ENCODE peak calls at places on chromosomes 2 and 18, in nine cellular contexts. One of them, this sample, is unnamed.

GRCh38 chr18:61651145-61651879 is 241.5 kb downstream of the RNF152 start:
- DNase-seq in GM23248: no peak
- DNase-seq in AG20443: no peak
- DNase-seq in lung: no peak
- DNase-seq in nephron progenitor cell: no peak
- DNase-seq in Ammon's horn: no peak
- DNase-seq in stimulated activated CD4-positive, alpha-beta T cell treated with anti-CD3 and anti-CD28 coated beads, Interleukin-1b, Interleukin-23, amount 100 ng/mL, for 24 hours: no peak
- DNase-seq in A172: no peak
- DNase-seq in CD8-positive, alpha-beta memory T cell: no peak
- DNase-seq in this sample: no peak

GRCh38 chr2:156864753-156865152 is 392.8 kb upstream of the GALNT5 start:
- DNase-seq in GM23248: no peak
- DNase-seq in AG20443: no peak
- DNase-seq in lung: no peak
- DNase-seq in nephron progenitor cell: no peak
- DNase-seq in Ammon's horn: no peak
- DNase-seq in stimulated activated CD4-positive, alpha-beta T cell treated with anti-CD3 and anti-CD28 coated beads, Interleukin-1b, Interleukin-23, amount 100 ng/mL, for 24 hours: no peak
- DNase-seq in A172: no peak
- DNase-seq in CD8-positive, alpha-beta memory T cell: no peak
- DNase-seq in this sample: no peak

GRCh38 chr2:152098798-152099654 is at the start of gene CACNB4:
- DNase-seq in GM23248: peak
- DNase-seq in AG20443: peak
- DNase-seq in lung: no peak
- DNase-seq in nephron progenitor cell: peak
- DNase-seq in Ammon's horn: peak
- DNase-seq in stimulated activated CD4-positive, alpha-beta T cell treated with anti-CD3 and anti-CD28 coated beads, Interleukin-1b, Interleukin-23, amount 100 ng/mL, for 24 hours: no peak
- DNase-seq in A172: peak
- DNase-seq in CD8-positive, alpha-beta memory T cell: no peak
- DNase-seq in this sample: peak

GRCh38 chr2:234625626-234626253 is 128.9 kb upstream of the ARL4C start:
- DNase-seq in GM23248: no peak
- DNase-seq in AG20443: no peak
- DNase-seq in lung: no peak
- DNase-seq in nephron progenitor cell: no peak
- DNase-seq in Ammon's horn: no peak
- DNase-seq in stimulated activated CD4-positive, alpha-beta T cell treated with anti-CD3 and anti-CD28 coated beads, Interleukin-1b, Interleukin-23, amount 100 ng/mL, for 24 hours: no peak
- DNase-seq in A172: no peak
- DNase-seq in CD8-positive, alpha-beta memory T cell: no peak
- DNase-seq in this sample: no peak

GRCh38 chr2:102792538-102793208 is 30.8 kb downstream of the TMEM182 start:
- DNase-seq in GM23248: no peak
- DNase-seq in AG20443: no peak
- DNase-seq in lung: no peak
- DNase-seq in nephron progenitor cell: no peak
- DNase-seq in Ammon's horn: no peak
- DNase-seq in stimulated activated CD4-positive, alpha-beta T cell treated with anti-CD3 and anti-CD28 coated beads, Interleukin-1b, Interleukin-23, amount 100 ng/mL, for 24 hours: no peak
- DNase-seq in A172: no peak
- DNase-seq in CD8-positive, alpha-beta memory T cell: no peak
- DNase-seq in this sample: no peak

GRCh38 chr2:227597993-227598392 is 700 bp upstream of the SCYGR2 start:
- DNase-seq in GM23248: no peak
- DNase-seq in AG20443: no peak
- DNase-seq in lung: no peak
- DNase-seq in nephron progenitor cell: no peak
- DNase-seq in Ammon's horn: no peak
- DNase-seq in stimulated activated CD4-positive, alpha-beta T cell treated with anti-CD3 and anti-CD28 coated beads, Interleukin-1b, Interleukin-23, amount 100 ng/mL, for 24 hours: no peak
- DNase-seq in A172: peak
- DNase-seq in CD8-positive, alpha-beta memory T cell: no peak
- DNase-seq in this sample: no peak

GRCh38 chr18:24560511-24560981 is 100.1 kb downstream of the HRH4 start:
- DNase-seq in GM23248: no peak
- DNase-seq in AG20443: no peak
- DNase-seq in lung: peak
- DNase-seq in nephron progenitor cell: peak
- DNase-seq in Ammon's horn: no peak
- DNase-seq in stimulated activated CD4-positive, alpha-beta T cell treated with anti-CD3 and anti-CD28 coated beads, Interleukin-1b, Interleukin-23, amount 100 ng/mL, for 24 hours: no peak
- DNase-seq in A172: peak
- DNase-seq in CD8-positive, alpha-beta memory T cell: no peak
- DNase-seq in this sample: no peak

GRCh38 chr2:120020554-120020953 is 7.7 kb downstream of the EPB41L5 start:
- DNase-seq in GM23248: no peak
- DNase-seq in AG20443: no peak
- DNase-seq in lung: no peak
- DNase-seq in nephron progenitor cell: no peak
- DNase-seq in Ammon's horn: no peak
- DNase-seq in stimulated activated CD4-positive, alpha-beta T cell treated with anti-CD3 and anti-CD28 coated beads, Interleukin-1b, Interleukin-23, amount 100 ng/mL, for 24 hours: no peak
- DNase-seq in A172: no peak
- DNase-seq in CD8-positive, alpha-beta memory T cell: no peak
- DNase-seq in this sample: no peak

GRCh38 chr2:200483729-200484198 is 26.1 kb downstream of the KCTD18 start:
- DNase-seq in GM23248: peak
- DNase-seq in AG20443: peak
- DNase-seq in lung: peak
- DNase-seq in nephron progenitor cell: peak
- DNase-seq in Ammon's horn: no peak
- DNase-seq in stimulated activated CD4-positive, alpha-beta T cell treated with anti-CD3 and anti-CD28 coated beads, Interleukin-1b, Interleukin-23, amount 100 ng/mL, for 24 hours: no peak
- DNase-seq in A172: peak
- DNase-seq in CD8-positive, alpha-beta memory T cell: no peak
- DNase-seq in this sample: no peak

GRCh38 chr2:23036683-23037082 is 348.3 kb upstream of the KLHL29 start:
- DNase-seq in GM23248: no peak
- DNase-seq in AG20443: no peak
- DNase-seq in lung: no peak
- DNase-seq in nephron progenitor cell: no peak
- DNase-seq in Ammon's horn: no peak
- DNase-seq in stimulated activated CD4-positive, alpha-beta T cell treated with anti-CD3 and anti-CD28 coated beads, Interleukin-1b, Interleukin-23, amount 100 ng/mL, for 24 hours: no peak
- DNase-seq in A172: no peak
- DNase-seq in CD8-positive, alpha-beta memory T cell: no peak
- DNase-seq in this sample: no peak

GRCh38 chr2:239876241-239876947 is 148.7 kb downstream of the NDUFA10 start:
- DNase-seq in GM23248: no peak
- DNase-seq in AG20443: no peak
- DNase-seq in lung: peak
- DNase-seq in nephron progenitor cell: no peak
- DNase-seq in Ammon's horn: no peak
- DNase-seq in stimulated activated CD4-positive, alpha-beta T cell treated with anti-CD3 and anti-CD28 coated beads, Interleukin-1b, Interleukin-23, amount 100 ng/mL, for 24 hours: no peak
- DNase-seq in A172: no peak
- DNase-seq in CD8-positive, alpha-beta memory T cell: no peak
- DNase-seq in this sample: no peak

GRCh38 chr2:102446936-102447335 is 24.0 kb downstream of the IL18RAP start:
- DNase-seq in GM23248: no peak
- DNase-seq in AG20443: no peak
- DNase-seq in lung: no peak
- DNase-seq in nephron progenitor cell: no peak
- DNase-seq in Ammon's horn: no peak
- DNase-seq in stimulated activated CD4-positive, alpha-beta T cell treated with anti-CD3 and anti-CD28 coated beads, Interleukin-1b, Interleukin-23, amount 100 ng/mL, for 24 hours: no peak
- DNase-seq in A172: no peak
- DNase-seq in CD8-positive, alpha-beta memory T cell: no peak
- DNase-seq in this sample: no peak

GRCh38 chr18:5851998-5852397 is 43.3 kb downstream of the TMEM200C start:
- DNase-seq in GM23248: peak
- DNase-seq in AG20443: no peak
- DNase-seq in lung: no peak
- DNase-seq in nephron progenitor cell: no peak
- DNase-seq in Ammon's horn: no peak
- DNase-seq in stimulated activated CD4-positive, alpha-beta T cell treated with anti-CD3 and anti-CD28 coated beads, Interleukin-1b, Interleukin-23, amount 100 ng/mL, for 24 hours: no peak
- DNase-seq in A172: no peak
- DNase-seq in CD8-positive, alpha-beta memory T cell: no peak
- DNase-seq in this sample: no peak

GRCh38 chr2:148358375-148358774 is 286.2 kb upstream of the EPC2 start:
- DNase-seq in GM23248: no peak
- DNase-seq in AG20443: no peak
- DNase-seq in lung: no peak
- DNase-seq in nephron progenitor cell: no peak
- DNase-seq in Ammon's horn: no peak
- DNase-seq in stimulated activated CD4-positive, alpha-beta T cell treated with anti-CD3 and anti-CD28 coated beads, Interleukin-1b, Interleukin-23, amount 100 ng/mL, for 24 hours: no peak
- DNase-seq in A172: no peak
- DNase-seq in CD8-positive, alpha-beta memory T cell: no peak
- DNase-seq in this sample: no peak

GRCh38 chr2:46669996-46670793 is 190.8 kb downstream of the TMEM247 start:
- DNase-seq in GM23248: peak
- DNase-seq in AG20443: peak
- DNase-seq in lung: no peak
- DNase-seq in nephron progenitor cell: no peak
- DNase-seq in Ammon's horn: no peak
- DNase-seq in stimulated activated CD4-positive, alpha-beta T cell treated with anti-CD3 and anti-CD28 coated beads, Interleukin-1b, Interleukin-23, amount 100 ng/mL, for 24 hours: no peak
- DNase-seq in A172: peak
- DNase-seq in CD8-positive, alpha-beta memory T cell: no peak
- DNase-seq in this sample: no peak

GRCh38 chr2:38905251-38905650 is 15.6 kb downstream of the ARHGEF33 start:
- DNase-seq in GM23248: no peak
- DNase-seq in AG20443: no peak
- DNase-seq in lung: no peak
- DNase-seq in nephron progenitor cell: no peak
- DNase-seq in Ammon's horn: no peak
- DNase-seq in stimulated activated CD4-positive, alpha-beta T cell treated with anti-CD3 and anti-CD28 coated beads, Interleukin-1b, Interleukin-23, amount 100 ng/mL, for 24 hours: no peak
- DNase-seq in A172: no peak
- DNase-seq in CD8-positive, alpha-beta memory T cell: no peak
- DNase-seq in this sample: no peak

GRCh38 chr2:64062840-64063239 is 43.6 kb upstream of the VPS54 start:
- DNase-seq in GM23248: peak
- DNase-seq in AG20443: no peak
- DNase-seq in lung: no peak
- DNase-seq in nephron progenitor cell: no peak
- DNase-seq in Ammon's horn: no peak
- DNase-seq in stimulated activated CD4-positive, alpha-beta T cell treated with anti-CD3 and anti-CD28 coated beads, Interleukin-1b, Interleukin-23, amount 100 ng/mL, for 24 hours: no peak
- DNase-seq in A172: peak
- DNase-seq in CD8-positive, alpha-beta memory T cell: no peak
- DNase-seq in this sample: no peak

GRCh38 chr18:13444430-13445240 is 226.1 kb downstream of the LDLRAD4 start:
- DNase-seq in GM23248: no peak
- DNase-seq in AG20443: no peak
- DNase-seq in lung: no peak
- DNase-seq in nephron progenitor cell: no peak
- DNase-seq in Ammon's horn: no peak
- DNase-seq in stimulated activated CD4-positive, alpha-beta T cell treated with anti-CD3 and anti-CD28 coated beads, Interleukin-1b, Interleukin-23, amount 100 ng/mL, for 24 hours: no peak
- DNase-seq in A172: no peak
- DNase-seq in CD8-positive, alpha-beta memory T cell: no peak
- DNase-seq in this sample: no peak

GRCh38 chr2:218569661-218570500 is 1.2 kb downstream of the CNOT9 start:
- DNase-seq in GM23248: peak
- DNase-seq in AG20443: peak
- DNase-seq in lung: no peak
- DNase-seq in nephron progenitor cell: no peak
- DNase-seq in Ammon's horn: peak
- DNase-seq in stimulated activated CD4-positive, alpha-beta T cell treated with anti-CD3 and anti-CD28 coated beads, Interleukin-1b, Interleukin-23, amount 100 ng/mL, for 24 hours: no peak
- DNase-seq in A172: peak
- DNase-seq in CD8-positive, alpha-beta memory T cell: peak
- DNase-seq in this sample: no peak

GRCh38 chr2:133887676-133888040 is 319.4 kb upstream of the NCKAP5 start:
- DNase-seq in GM23248: peak
- DNase-seq in AG20443: no peak
- DNase-seq in lung: no peak
- DNase-seq in nephron progenitor cell: no peak
- DNase-seq in Ammon's horn: no peak
- DNase-seq in stimulated activated CD4-positive, alpha-beta T cell treated with anti-CD3 and anti-CD28 coated beads, Interleukin-1b, Interleukin-23, amount 100 ng/mL, for 24 hours: no peak
- DNase-seq in A172: no peak
- DNase-seq in CD8-positive, alpha-beta memory T cell: no peak
- DNase-seq in this sample: no peak

GRCh38 chr2:119350311-119350998 is 16.2 kb downstream of the C2orf76 start:
- DNase-seq in GM23248: no peak
- DNase-seq in AG20443: no peak
- DNase-seq in lung: no peak
- DNase-seq in nephron progenitor cell: no peak
- DNase-seq in Ammon's horn: peak
- DNase-seq in stimulated activated CD4-positive, alpha-beta T cell treated with anti-CD3 and anti-CD28 coated beads, Interleukin-1b, Interleukin-23, amount 100 ng/mL, for 24 hours: no peak
- DNase-seq in A172: no peak
- DNase-seq in CD8-positive, alpha-beta memory T cell: no peak
- DNase-seq in this sample: no peak

GRCh38 chr18:79681484-79682387 is 2.1 kb downstream of the CTDP1 start:
- DNase-seq in GM23248: peak
- DNase-seq in AG20443: no peak
- DNase-seq in lung: no peak
- DNase-seq in nephron progenitor cell: no peak
- DNase-seq in Ammon's horn: no peak
- DNase-seq in stimulated activated CD4-positive, alpha-beta T cell treated with anti-CD3 and anti-CD28 coated beads, Interleukin-1b, Interleukin-23, amount 100 ng/mL, for 24 hours: no peak
- DNase-seq in A172: no peak
- DNase-seq in CD8-positive, alpha-beta memory T cell: peak
- DNase-seq in this sample: peak

GRCh38 chr18:76494541-76495403 is at the start of gene ZNF516:
- DNase-seq in GM23248: peak
- DNase-seq in AG20443: peak
- DNase-seq in lung: no peak
- DNase-seq in nephron progenitor cell: peak
- DNase-seq in Ammon's horn: no peak
- DNase-seq in stimulated activated CD4-positive, alpha-beta T cell treated with anti-CD3 and anti-CD28 coated beads, Interleukin-1b, Interleukin-23, amount 100 ng/mL, for 24 hours: no peak
- DNase-seq in A172: no peak
- DNase-seq in CD8-positive, alpha-beta memory T cell: no peak
- DNase-seq in this sample: no peak

GRCh38 chr2:189287982-189288494 is 108.5 kb upstream of the COL5A2 start:
- DNase-seq in GM23248: peak
- DNase-seq in AG20443: peak
- DNase-seq in lung: no peak
- DNase-seq in nephron progenitor cell: no peak
- DNase-seq in Ammon's horn: peak
- DNase-seq in stimulated activated CD4-positive, alpha-beta T cell treated with anti-CD3 and anti-CD28 coated beads, Interleukin-1b, Interleukin-23, amount 100 ng/mL, for 24 hours: no peak
- DNase-seq in A172: peak
- DNase-seq in CD8-positive, alpha-beta memory T cell: no peak
- DNase-seq in this sample: no peak

GRCh38 chr2:216691210-216691741 is 4.1 kb downstream of the IGFBP5 start:
- DNase-seq in GM23248: peak
- DNase-seq in AG20443: peak
- DNase-seq in lung: peak
- DNase-seq in nephron progenitor cell: peak
- DNase-seq in Ammon's horn: peak
- DNase-seq in stimulated activated CD4-positive, alpha-beta T cell treated with anti-CD3 and anti-CD28 coated beads, Interleukin-1b, Interleukin-23, amount 100 ng/mL, for 24 hours: no peak
- DNase-seq in A172: peak
- DNase-seq in CD8-positive, alpha-beta memory T cell: no peak
- DNase-seq in this sample: no peak

GRCh38 chr2:62803961-62804360 is 98.4 kb downstream of the EHBP1 start:
- DNase-seq in GM23248: no peak
- DNase-seq in AG20443: no peak
- DNase-seq in lung: no peak
- DNase-seq in nephron progenitor cell: no peak
- DNase-seq in Ammon's horn: no peak
- DNase-seq in stimulated activated CD4-positive, alpha-beta T cell treated with anti-CD3 and anti-CD28 coated beads, Interleukin-1b, Interleukin-23, amount 100 ng/mL, for 24 hours: no peak
- DNase-seq in A172: no peak
- DNase-seq in CD8-positive, alpha-beta memory T cell: no peak
- DNase-seq in this sample: no peak

GRCh38 chr2:160635488-160635887 is 141.9 kb upstream of the RBMS1 start:
- DNase-seq in GM23248: peak
- DNase-seq in AG20443: peak
- DNase-seq in lung: no peak
- DNase-seq in nephron progenitor cell: no peak
- DNase-seq in Ammon's horn: no peak
- DNase-seq in stimulated activated CD4-positive, alpha-beta T cell treated with anti-CD3 and anti-CD28 coated beads, Interleukin-1b, Interleukin-23, amount 100 ng/mL, for 24 hours: no peak
- DNase-seq in A172: no peak
- DNase-seq in CD8-positive, alpha-beta memory T cell: no peak
- DNase-seq in this sample: no peak

GRCh38 chr2:2012505-2012904 is 268.2 kb upstream of the PXDN start:
- DNase-seq in GM23248: no peak
- DNase-seq in AG20443: no peak
- DNase-seq in lung: no peak
- DNase-seq in nephron progenitor cell: no peak
- DNase-seq in Ammon's horn: peak
- DNase-seq in stimulated activated CD4-positive, alpha-beta T cell treated with anti-CD3 and anti-CD28 coated beads, Interleukin-1b, Interleukin-23, amount 100 ng/mL, for 24 hours: no peak
- DNase-seq in A172: no peak
- DNase-seq in CD8-positive, alpha-beta memory T cell: no peak
- DNase-seq in this sample: no peak

This sample was measured in stimulated activated effector memory CD8-positive, alpha-beta T cell treated with anti-CD3 and anti-CD28 coated beads, Interleukin-12 subunit alpha, Interleukin-12 subunit beta, amount 100 ng/mL, for 72 hours.